ENCODE peak calls at places on chromosome 17, in ten cellular contexts. R is sigmoid colon, J is uterus, X is breast epithelium, F is ovary, Q is endothelial cell of umbilical vein, H is esophagus squamous epithelium, U is lower leg skin, C is A549, O is transverse colon. W is an unnamed sample.
A peak's percentile ranks its signal among the peaks of the same experiment; 100 is the strongest.

GRCh38 chr17:46727572-46728348 is 90.7 kb downstream of the WNT3 start:
- DNase-seq in R (no peak), J (no peak), X (no peak), F (no peak), Q (no peak), H (no peak), U (no peak), C (no peak), O (no peak), W (no peak)

GRCh38 chr17:56786989-56787482 is 46.7 kb downstream of the C17orf67 start:
- DNase-seq in R (no peak), J (no peak), X (peak; percentile 57), F (no peak), Q (peak; percentile 83), H (no peak), U (peak; percentile 63), C (peak; percentile 27), O (peak; percentile 25), W (no peak)

GRCh38 chr17:56203430-56203829 is 50.2 kb downstream of the ANKFN1 start:
- DNase-seq in R (no peak), J (no peak), X (no peak), F (no peak), Q (no peak), H (no peak), U (no peak), C (peak; percentile 40), O (no peak), W (no peak)

GRCh38 chr17:4501295-4501949 is 2.7 kb downstream of the SPNS2 start:
- DNase-seq in R (no peak), J (no peak), X (no peak), F (no peak), Q (peak; percentile 91), H (no peak), U (no peak), C (no peak), O (no peak), W (no peak)

GRCh38 chr17:50511058-50511457 is 2.8 kb downstream of the MYCBPAP start:
- DNase-seq in R (no peak), J (no peak), X (no peak), F (no peak), Q (no peak), H (no peak), U (no peak), C (no peak), O (no peak), W (no peak)

GRCh38 chr17:67950945-67951344 is 45.3 kb downstream of the C17orf58 start:
- DNase-seq in R (no peak), J (no peak), X (no peak), F (no peak), Q (no peak), H (no peak), U (no peak), C (no peak), O (no peak), W (no peak)

GRCh38 chr17:50325906-50326305 is 20.0 kb upstream of the XYLT2 start:
- DNase-seq in R (no peak), J (no peak), X (no peak), F (peak; percentile 23), Q (no peak), H (no peak), U (no peak), C (no peak), O (no peak), W (no peak)

GRCh38 chr17:72506773-72507172 is 386.0 kb downstream of the SOX9 start:
- DNase-seq in R (no peak), J (no peak), X (no peak), F (no peak), Q (no peak), H (no peak), U (no peak), C (no peak), O (no peak), W (no peak)

GRCh38 chr17:55416470-55417052 is 5.1 kb downstream of the MMD start:
- DNase-seq in R (no peak), J (no peak), X (no peak), F (no peak), Q (no peak), H (no peak), U (no peak), C (no peak), O (no peak), W (no peak)

GRCh38 chr17:77444653-77445029 is 303.9 kb downstream of the SEC14L1 start:
- DNase-seq in R (no peak), J (peak; percentile 66), X (no peak), F (peak; percentile 77), Q (no peak), H (no peak), U (no peak), C (no peak), O (peak; percentile 49), W (no peak)

GRCh38 chr17:82386881-82387498 is 15.4 kb downstream of the UTS2R start:
- DNase-seq in R (no peak), J (no peak), X (no peak), F (no peak), Q (no peak), H (no peak), U (no peak), C (no peak), O (no peak), W (no peak)

GRCh38 chr17:64071111-64071510 is 50.7 kb upstream of the ICAM2 start:
- DNase-seq in R (no peak), J (no peak), X (no peak), F (no peak), Q (no peak), H (no peak), U (no peak), C (no peak), O (no peak), W (no peak)
- TF ChIP-seq POLR2A in R (no peak), J (no peak), X (no peak), F (no peak), Q (no peak), H (no peak), U (no peak), C (no peak), O (no peak), W (no peak)

GRCh38 chr17:1272701-1273100 is 2.5 kb downstream of the BHLHA9 start:
- DNase-seq in R (no peak), J (no peak), X (no peak), F (no peak), Q (no peak), H (no peak), U (no peak), C (no peak), O (no peak), W (no peak)

GRCh38 chr17:1271441-1271840 is 1.2 kb downstream of the BHLHA9 start:
- DNase-seq in R (no peak), J (no peak), X (no peak), F (no peak), Q (no peak), H (no peak), U (no peak), C (no peak), O (no peak), W (no peak)

GRCh38 chr17:1274243-1274608 is 4.0 kb downstream of the BHLHA9 start:
- DNase-seq in R (no peak), J (no peak), X (no peak), F (no peak), Q (no peak), H (no peak), U (no peak), C (no peak), O (no peak), W (no peak)

GRCh38 chr17:1275205-1275961 is 4.1 kb upstream of the TRARG1 start:
- DNase-seq in R (no peak), J (no peak), X (no peak), F (no peak), Q (no peak), H (no peak), U (no peak), C (no peak), O (no peak), W (no peak)

GRCh38 chr17:1273492-1274242 is 3.4 kb downstream of the BHLHA9 start:
- DNase-seq in R (no peak), J (no peak), X (no peak), F (no peak), Q (no peak), H (no peak), U (no peak), C (no peak), O (no peak), W (no peak)
- TF ChIP-seq POLR2A in R (no peak), J (no peak), X (no peak), F (no peak), Q (no peak), H (no peak), U (no peak), C (no peak), O (no peak), W (no peak)

GRCh38 chr17:69320210-69320907 is 6.6 kb downstream of the ABCA5 start:
- DNase-seq in R (no peak), J (no peak), X (no peak), F (no peak), Q (no peak), H (no peak), U (no peak), C (no peak), O (no peak), W (no peak)
- TF ChIP-seq POLR2A in R (no peak), J (no peak), X (no peak), F (no peak), Q (no peak), H (no peak), U (no peak), C (no peak), O (no peak), W (no peak)

DNA sequence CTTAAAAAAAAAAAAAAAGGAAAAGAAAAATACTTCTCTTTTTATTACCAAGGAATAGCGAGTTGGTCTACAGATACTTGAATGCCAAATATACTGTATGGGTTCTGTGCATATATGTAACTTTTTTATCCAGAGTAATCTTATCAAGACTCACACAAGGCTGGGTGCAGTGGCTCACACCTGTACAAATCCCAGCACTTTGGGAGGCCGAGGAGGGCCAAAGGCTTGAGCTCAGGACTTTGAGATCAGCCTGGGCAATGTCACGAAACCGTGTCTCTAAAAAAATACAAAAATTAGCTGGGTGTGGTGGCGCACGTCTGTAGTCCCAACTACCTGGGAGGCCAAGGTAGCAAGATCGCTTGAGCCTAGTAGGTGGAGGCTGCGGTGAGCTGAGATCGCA is 137.4 kb upstream of the TMEM97 start:
- DNase-seq in R (no peak), J (no peak), X (no peak), F (no peak), Q (no peak), H (no peak), U (no peak), C (no peak), O (no peak), W (no peak)
- TF ChIP-seq POLR2A in R (no peak), J (no peak), X (no peak), F (no peak), Q (no peak), H (no peak), U (no peak), C (no peak), O (no peak), W (no peak)

GRCh38 chr17:81234506-81234855 is 4.4 kb downstream of the TEPSIN start:
- DNase-seq in R (no peak), J (no peak), X (no peak), F (no peak), Q (no peak), H (no peak), U (no peak), C (no peak), O (no peak), W (no peak)
- TF ChIP-seq POLR2A in R (no peak), J (no peak), X (no peak), F (no peak), Q (no peak), H (no peak), U (no peak), C (no peak), O (no peak), W (no peak)